ENCODE peak calls at places on chromosome 15, in four cellular contexts. D is activated T-cell treated with anti-CD3 and anti-CD28 coated beads for 24 hours, A is NCI-H1694 treated with DMSO at 0.1 percent for 48 hours, T is caudate nucleus. V is an unnamed sample.

GRCh38 chr15:83843511-83843910 is 189.6 kb downstream of the ADAMTSL3 start:
- DNase-seq in T (no peak), A (no peak), D (no peak), V (peak)

GRCh38 chr15:42159381-42160015 is 3.1 kb upstream of the PLA2G4F start:
- DNase-seq in A (no peak), T (no peak), D (no peak), V (no peak)

GRCh38 chr15:69081310-69082004 is 67.0 kb downstream of the NOX5 start:
- DNase-seq in D (no peak), T (no peak), A (no peak), V (peak)

GRCh38 chr15:74799843-74800558 is 12.6 kb upstream of the LMAN1L start:
- DNase-seq in A (no peak), T (peak), D (peak), V (peak)

GRCh38 chr15:74442604-74443003 is 8.8 kb upstream of the SEMA7A start:
- DNase-seq in A (no peak), T (no peak), D (no peak), V (no peak)

GRCh38 chr15:101431748-101432147 is 57.8 kb downstream of the PCSK6 start:
- DNase-seq in A (no peak), T (no peak), D (no peak), V (no peak)

GRCh38 chr15:22927761-22928160 is 52.4 kb downstream of the CYFIP1 start:
- DNase-seq in D (no peak), T (no peak), A (no peak), V (no peak)

GRCh38 chr15:58551764-58552504 is 120.1 kb downstream of the LIPC start:
- DNase-seq in D (no peak), A (no peak), T (no peak), V (peak)

GRCh38 chr15:62894322-62895085 is 148.0 kb upstream of the TPM1 start:
- DNase-seq in A (no peak), D (no peak), T (no peak), V (peak)

GRCh38 chr15:59792359-59792758 is 103.2 kb upstream of the BNIP2 start:
- DNase-seq in A (no peak), D (no peak), T (no peak), V (no peak)

GRCh38 chr15:86493884-86494283 is 414.2 kb downstream of the AGBL1 start:
- DNase-seq in A (no peak), T (no peak), D (no peak), V (no peak)

GRCh38 chr15:50256188-50257041 is 9.1 kb downstream of the HDC start:
- DNase-seq in A (no peak), T (no peak), D (no peak), V (peak)

GRCh38 chr15:47184003-47184404 is 533.3 kb upstream of the SEMA6D start:
- DNase-seq in D (no peak), T (peak), A (peak), V (no peak)

GRCh38 chr15:32936283-32936918 is 218.6 kb downstream of the GREM1 start:
- DNase-seq in A (no peak), D (no peak), T (no peak), V (peak)

GRCh38 chr15:70329179-70329578 is 231.5 kb upstream of the TLE3 start:
- DNase-seq in A (no peak), D (no peak), T (no peak), V (no peak)

GRCh38 chr15:39465843-39466242 is 115.0 kb upstream of the THBS1 start:
- DNase-seq in A (no peak), T (no peak), D (no peak), V (no peak)

GRCh38 chr15:69388259-69388658 is 25.9 kb upstream of the KIF23 start:
- DNase-seq in T (no peak), D (no peak), A (no peak), V (no peak)

GRCh38 chr15:92393287-92393993 is at the start of gene ST8SIA2:
- DNase-seq in T (no peak), A (peak), D (no peak), V (peak)

GRCh38 chr15:77510066-77511044 is 89.7 kb downstream of the HMG20A start:
- DNase-seq in D (no peak), A (peak), T (no peak), V (no peak)